ENCODE peak calls at places on chromosome X, in nine cellular contexts. N is fibroblast of pulmonary artery, S is progenitor cell of endocrine pancreas, F is RWPE2, Z is brain microvascular endothelial cell, B is neural crest cell, R is HFFc6, M is type B pancreatic cell, V is testis. I is an unnamed sample.

GRCh38 chrX:86579777-86580176 is 431.5 kb downstream of the DACH2 start:
- DNase-seq in N (no peak), S (no peak), F (no peak), Z (no peak), B (no peak), R (no peak), M (no peak), V (no peak), I (peak)

GRCh38 chrX:154748712-154749339 is 2.1 kb downstream of the GAB3 start:
- DNase-seq in N (peak), S (no peak), F (no peak), Z (peak), B (peak), R (peak), M (no peak), V (peak), I (no peak)

GRCh38 chrX:103275947-103276567 is 493 bp downstream of the TCEAL5 start:
- DNase-seq in N (no peak), S (no peak), F (no peak), Z (no peak), B (no peak), R (no peak), M (no peak), V (no peak), I (peak)

GRCh38 chrX:80578518-80579105 is 158.4 kb downstream of the TENT5D start:
- DNase-seq in N (peak), S (no peak), F (no peak), Z (no peak), B (no peak), R (peak), M (no peak), V (no peak), I (no peak)

GRCh38 chrX:22325091-22325490 is 52.4 kb downstream of the CBLL2 start:
- DNase-seq in N (peak), S (no peak), F (no peak), Z (peak), B (no peak), R (peak), M (no peak), V (no peak), I (no peak)

GRCh38 chrX:1555370-1555769 is 18.4 kb upstream of the P2RY8 start:
- DNase-seq in N (no peak), S (no peak), F (peak), Z (no peak), B (no peak), R (no peak), M (peak), V (no peak), I (no peak)

GRCh38 chrX:33001107-33001506 is 210.2 kb downstream of the DMD start:
- DNase-seq in N (no peak), S (no peak), F (no peak), Z (no peak), B (no peak), R (no peak), M (no peak), V (no peak), I (no peak)

GRCh38 chrX:19627533-19627932 is 112.2 kb upstream of the MAP3K15 start:
- DNase-seq in N (no peak), S (no peak), F (no peak), Z (no peak), B (no peak), R (no peak), M (no peak), V (no peak), I (no peak)

GRCh38 chrX:154530286-154530685 is 14.3 kb upstream of the FAM3A start:
- DNase-seq in N (no peak), S (no peak), F (no peak), Z (no peak), B (no peak), R (no peak), M (no peak), V (no peak), I (no peak)

GRCh38 chrX:16222123-16222522 is 54.8 kb downstream of the MAGEB17 start:
- DNase-seq in N (peak), S (no peak), F (no peak), Z (peak), B (no peak), R (peak), M (no peak), V (no peak), I (no peak)

GRCh38 chrX:98548550-98548949 is 1664.8 kb downstream of the RPA4 start:
- DNase-seq in N (no peak), S (no peak), F (no peak), Z (no peak), B (no peak), R (no peak), M (no peak), V (no peak), I (no peak)

GRCh38 chrX:119690921-119691716 is 1.8 kb downstream of the SEPTIN6 start:
- DNase-seq in N (peak), S (no peak), F (no peak), Z (peak), B (no peak), R (peak), M (no peak), V (peak), I (no peak)

GRCh38 chrX:53239474-53239873 is 14.5 kb upstream of the KDM5C start:
- DNase-seq in N (no peak), S (no peak), F (no peak), Z (no peak), B (no peak), R (no peak), M (no peak), V (no peak), I (peak)

GRCh38 chrX:38800981-38801845 is at the start of gene MID1IP1:
- DNase-seq in N (peak), S (peak), F (peak), Z (peak), B (peak), R (peak), M (peak), V (peak), I (peak)

GRCh38 chrX:15310117-15310516 is 5.3 kb downstream of the ASB11 start:
- DNase-seq in N (peak), S (no peak), F (no peak), Z (no peak), B (no peak), R (peak), M (no peak), V (peak), I (no peak)

GRCh38 chrX:132270021-132270420 is 50.8 kb upstream of the RAP2C start:
- DNase-seq in N (no peak), S (no peak), F (no peak), Z (no peak), B (no peak), R (no peak), M (no peak), V (no peak), I (no peak)

GRCh38 chrX:118254611-118255010 is 91.3 kb upstream of the WDR44 start:
- DNase-seq in N (peak), S (peak), F (no peak), Z (peak), B (peak), R (peak), M (no peak), V (peak), I (no peak)

GRCh38 chrX:65744965-65745364 is 77.5 kb downstream of the MSN start:
- DNase-seq in N (peak), S (no peak), F (no peak), Z (no peak), B (no peak), R (no peak), M (no peak), V (no peak), I (no peak)

GRCh38 chrX:47112316-47112954 is 32.1 kb downstream of the NDUFB11 start:
- DNase-seq in N (no peak), S (no peak), F (no peak), Z (no peak), B (no peak), R (no peak), M (no peak), V (peak), I (no peak)

GRCh38 chrX:150155396-150156048 is 207.6 kb upstream of the MAMLD1 start:
- DNase-seq in N (peak), S (no peak), F (peak), Z (peak), B (no peak), R (peak), M (no peak), V (no peak), I (no peak)

GRCh38 chrX:24100713-24101112 is 46.0 kb downstream of the EIF2S3 start:
- DNase-seq in N (peak), S (no peak), F (no peak), Z (peak), B (no peak), R (peak), M (no peak), V (no peak), I (no peak)

GRCh38 chrX:23952984-23953907 is 45.4 kb downstream of the CXorf58 start:
- DNase-seq in N (no peak), S (no peak), F (no peak), Z (no peak), B (no peak), R (no peak), M (peak), V (no peak), I (no peak)

GRCh38 chrX:65690057-65690855 is 22.8 kb downstream of the MSN start:
- DNase-seq in N (peak), S (no peak), F (no peak), Z (peak), B (no peak), R (peak), M (no peak), V (peak), I (no peak)

GRCh38 chrX:31070057-31070468 is 1.8 kb downstream of the FTHL17 start:
- DNase-seq in N (no peak), S (no peak), F (no peak), Z (no peak), B (no peak), R (no peak), M (no peak), V (no peak), I (no peak)

GRCh38 chrX:70422886-70423336 is at the start of gene GDPD2:
- DNase-seq in N (peak), S (no peak), F (no peak), Z (no peak), B (peak), R (no peak), M (no peak), V (no peak), I (no peak)

GRCh38 chrX:150767475-150768131 is 74.4 kb downstream of the MTMR1 start:
- DNase-seq in N (peak), S (no peak), F (no peak), Z (peak), B (no peak), R (peak), M (no peak), V (no peak), I (no peak)

GRCh38 chrX:115949900-115950822 is 220.4 kb upstream of the AGTR2 start:
- DNase-seq in N (no peak), S (no peak), F (no peak), Z (no peak), B (no peak), R (no peak), M (no peak), V (no peak), I (no peak)

GRCh38 chrX:30892591-30892990 is 3.5 kb upstream of the TAB3 start:
- DNase-seq in N (no peak), S (no peak), F (no peak), Z (no peak), B (no peak), R (no peak), M (no peak), V (no peak), I (no peak)

GRCh38 chrX:49184294-49185061 is 1.7 kb downstream of the PRICKLE3 start:
- DNase-seq in N (peak), S (peak), F (peak), Z (peak), B (peak), R (peak), M (peak), V (peak), I (no peak)

GRCh38 chrX:17710836-17711235 is 26.5 kb upstream of the SCML1 start:
- DNase-seq in N (no peak), S (no peak), F (no peak), Z (no peak), B (no peak), R (no peak), M (no peak), V (no peak), I (no peak)

GRCh38 chrX:781216-782211 is 150.9 kb downstream of the SHOX start:
- DNase-seq in N (no peak), S (no peak), F (no peak), Z (no peak), B (no peak), R (no peak), M (no peak), V (no peak), I (peak)

GRCh38 chrX:22666441-22666840 is 333.3 kb upstream of the DDX53 start:
- DNase-seq in N (peak), S (no peak), F (no peak), Z (peak), B (no peak), R (no peak), M (no peak), V (peak), I (no peak)

GRCh38 chrX:108020631-108021030 is 24.2 kb upstream of the VSIG1 start:
- DNase-seq in N (peak), S (no peak), F (no peak), Z (no peak), B (no peak), R (no peak), M (no peak), V (no peak), I (no peak)

GRCh38 chrX:70613295-70613694 is 168.7 kb downstream of the DLG3 start:
- DNase-seq in N (peak), S (no peak), F (no peak), Z (peak), B (no peak), R (peak), M (no peak), V (no peak), I (no peak)

GRCh38 chrX:103656623-103657022 is 27.8 kb downstream of the TCEAL1 start:
- DNase-seq in N (no peak), S (no peak), F (peak), Z (peak), B (no peak), R (peak), M (no peak), V (no peak), I (no peak)

GRCh38 chrX:22534643-22535042 is 261.9 kb downstream of the CBLL2 start:
- DNase-seq in N (peak), S (no peak), F (peak), Z (peak), B (no peak), R (peak), M (no peak), V (no peak), I (no peak)

GRCh38 chrX:115337735-115338134 is 48.2 kb downstream of the LUZP4 start:
- DNase-seq in N (peak), S (no peak), F (no peak), Z (peak), B (no peak), R (peak), M (no peak), V (no peak), I (no peak)

GRCh38 chrX:19774905-19775304 is 112.5 kb downstream of the SH3KBP1 start:
- DNase-seq in N (no peak), S (no peak), F (no peak), Z (no peak), B (no peak), R (no peak), M (no peak), V (no peak), I (no peak)

GRCh38 chrX:74453178-74453577 is 31.9 kb downstream of the SLC16A2 start:
- DNase-seq in N (no peak), S (no peak), F (no peak), Z (no peak), B (no peak), R (no peak), M (no peak), V (no peak), I (no peak)

GRCh38 chrX:74461384-74461783 is 40.1 kb downstream of the SLC16A2 start:
- DNase-seq in N (no peak), S (no peak), F (no peak), Z (no peak), B (no peak), R (no peak), M (no peak), V (peak), I (no peak)

GRCh38 chrX:74464722-74465121 is 43.4 kb downstream of the SLC16A2 start:
- DNase-seq in N (no peak), S (no peak), F (no peak), Z (no peak), B (no peak), R (no peak), M (no peak), V (no peak), I (no peak)

GRCh38 chrX:74458738-74459137 is 37.4 kb downstream of the SLC16A2 start:
- DNase-seq in N (peak), S (no peak), F (no peak), Z (peak), B (no peak), R (peak), M (no peak), V (no peak), I (no peak)
- TF ChIP-seq CTCF in N (no peak), S (no peak), F (peak), Z (no peak), B (no peak), R (peak), M (no peak), V (no peak), I (peak)

DNA sequence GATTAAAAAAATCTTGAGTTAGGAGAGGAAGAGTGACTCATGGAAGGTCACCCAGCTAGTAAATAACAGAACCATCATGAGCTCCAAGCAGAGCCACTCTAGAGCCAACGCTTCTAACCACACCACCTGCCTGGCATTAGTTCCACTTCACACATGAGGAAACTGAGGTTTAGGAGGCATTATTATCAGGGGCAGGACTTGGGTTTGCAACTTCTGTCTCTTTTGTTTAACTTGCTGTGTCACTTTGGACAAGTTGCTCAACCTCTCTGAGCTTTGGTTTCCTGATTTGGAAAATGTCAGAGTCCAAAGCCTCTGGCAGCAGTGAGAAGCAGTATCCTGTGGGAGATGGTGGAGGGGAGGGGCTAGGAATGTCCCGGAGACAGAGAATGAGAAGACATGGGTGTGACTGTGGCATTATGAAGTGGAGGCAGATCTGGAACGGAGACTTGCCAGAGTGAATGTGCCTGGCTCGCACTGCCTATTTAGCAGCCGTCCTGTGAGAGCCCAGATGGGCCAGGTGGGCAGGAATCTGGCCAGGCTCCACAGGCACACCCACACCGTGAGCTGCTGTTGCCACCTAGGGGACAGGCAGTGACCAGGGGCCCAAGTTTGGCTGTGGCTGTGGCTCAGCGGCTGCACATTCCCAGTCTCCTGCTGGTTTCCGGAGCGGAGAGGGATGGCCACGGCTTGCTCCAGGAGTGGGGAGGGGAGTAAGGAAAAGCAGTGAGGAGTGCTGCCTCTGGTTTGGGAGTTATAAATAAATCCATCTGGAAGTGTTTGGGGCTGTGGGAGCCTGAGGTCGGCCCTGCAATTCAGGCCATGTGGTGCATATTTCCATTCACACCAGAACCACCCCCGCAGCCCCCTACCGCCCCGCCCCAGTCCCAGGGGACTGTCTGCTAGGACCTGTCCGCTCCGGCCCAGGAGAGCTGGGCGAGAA is 93.4 kb downstream of the NHSL2 start:
- DNase-seq in N (peak), S (no peak), F (no peak), Z (no peak), B (no peak), R (no peak), M (peak), V (no peak), I (no peak)
- TF ChIP-seq CTCF in N (no peak), S (peak), F (no peak), Z (peak), B (peak), R (no peak), M (peak), V (no peak), I (peak)

GRCh38 chrX:51614353-51614752 is 4.4 kb downstream of the CENPVL3 start:
- DNase-seq in N (peak), S (no peak), F (no peak), Z (peak), B (peak), R (peak), M (no peak), V (no peak), I (no peak)
- TF ChIP-seq CTCF in N (peak), S (peak), F (peak), Z (peak), B (peak), R (peak), M (peak), V (no peak), I (peak)

DNA sequence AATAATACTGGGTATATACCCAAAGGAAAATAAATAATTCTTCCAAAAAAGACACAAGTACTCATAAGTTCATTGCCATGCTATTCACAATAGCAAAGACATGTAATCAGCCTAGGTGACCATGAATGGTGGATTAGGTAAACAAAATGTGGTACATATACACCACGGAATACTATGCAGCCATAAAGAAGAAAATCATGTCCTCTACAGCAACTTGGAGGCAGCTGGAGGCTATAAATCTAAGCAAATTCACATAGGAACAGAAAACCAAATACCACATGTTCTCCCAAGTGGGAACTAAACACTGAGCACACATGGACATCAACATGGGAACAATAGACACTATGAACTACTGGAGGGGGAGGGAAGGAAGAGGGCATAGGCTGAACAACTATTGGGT is 146.2 kb downstream of the ATRX start:
- DNase-seq in N (no peak), S (no peak), F (no peak), Z (no peak), B (no peak), R (no peak), M (no peak), V (no peak), I (no peak)
- TF ChIP-seq CTCF in N (no peak), S (no peak), F (no peak), Z (no peak), B (no peak), R (no peak), M (no peak), V (no peak), I (no peak)

DNA sequence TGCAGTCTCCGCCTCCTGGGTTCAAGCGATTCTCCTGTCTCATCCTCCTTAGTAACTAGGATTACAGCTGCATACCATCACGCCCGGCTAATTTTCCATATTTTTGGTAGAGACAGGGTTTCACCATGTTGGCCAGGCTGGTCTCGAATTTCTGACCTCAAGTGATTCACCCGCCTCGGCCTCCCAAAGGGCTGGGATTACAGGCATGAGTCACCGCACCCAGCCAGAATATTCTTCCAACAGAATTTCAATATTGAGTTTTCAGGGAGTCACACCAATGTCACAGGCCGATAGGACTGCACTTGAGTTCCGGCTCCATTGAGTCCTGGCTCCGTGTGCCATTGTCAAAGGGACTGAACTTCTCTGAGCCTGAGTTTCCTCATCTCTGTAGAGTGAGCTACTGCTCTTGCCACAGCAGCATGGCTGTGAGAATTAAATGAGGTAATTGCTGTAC is 82.9 kb downstream of the CLCN4 start:
- DNase-seq in N (no peak), S (no peak), F (no peak), Z (peak), B (no peak), R (peak), M (no peak), V (no peak), I (no peak)
- TF ChIP-seq CTCF in N (no peak), S (no peak), F (no peak), Z (no peak), B (no peak), R (no peak), M (no peak), V (no peak), I (no peak)

DNA sequence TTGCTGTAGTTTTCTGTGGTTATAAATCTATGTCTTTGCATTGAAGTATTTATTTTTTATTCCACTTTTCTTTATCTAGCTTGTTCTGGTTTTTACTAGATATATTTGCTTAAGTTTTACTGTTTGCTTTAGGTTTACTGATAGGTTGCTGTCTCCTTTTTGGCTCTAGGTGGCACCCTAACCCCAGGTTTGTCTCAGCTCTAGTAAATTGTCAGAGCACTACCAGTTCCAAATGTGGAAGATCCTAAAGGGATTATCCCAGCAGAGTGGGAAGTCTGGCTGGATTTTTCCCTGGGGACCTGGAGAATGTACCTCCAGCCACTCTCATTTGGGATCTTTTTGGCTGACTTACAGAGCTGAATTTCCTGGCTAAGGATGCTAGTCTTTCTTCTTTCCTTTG is 106.1 kb downstream of the PBDC1 start:
- DNase-seq in N (peak), S (no peak), F (no peak), Z (peak), B (peak), R (peak), M (no peak), V (peak), I (no peak)
- TF ChIP-seq CTCF in N (peak), S (peak), F (peak), Z (peak), B (peak), R (peak), M (peak), V (no peak), I (peak)

I was measured in chondrocyte.